ENCODE peak calls at places on chromosomes 6 and 20, in five cellular contexts. M is neuronal stem cell, E is trophoblast cell, I is H9, L is IMR-90. W is an unnamed sample.

GRCh38 chr20:37764333-37764935 is 70.6 kb downstream of the CTNNBL1 start:
- DNase-seq in M (no peak), E (peak), I (no peak), L (no peak), W (no peak)

GRCh38 chr6:45965787-45966186 is 49.9 kb downstream of the CLIC5 start:
- DNase-seq in M (no peak), E (peak), I (no peak), L (peak), W (peak)

GRCh38 chr6:53119772-53120409 is 28.8 kb downstream of the GCM1 start:
- DNase-seq in M (no peak), E (peak), I (peak), L (peak), W (peak)

GRCh38 chr20:11217322-11217989 is 543.7 kb upstream of the JAG1 start:
- DNase-seq in M (no peak), E (no peak), I (no peak), L (peak), W (no peak)

GRCh38 chr20:45822863-45823262 is 4.2 kb downstream of the TNNC2 start:
- DNase-seq in M (no peak), E (peak), I (no peak), L (peak), W (no peak)

GRCh38 chr6:139117734-139118133 is 17.1 kb upstream of the HECA start:
- DNase-seq in M (no peak), E (peak), I (no peak), L (no peak), W (no peak)

GRCh38 chr6:20455175-20456075 is 53.7 kb downstream of the E2F3 start:
- DNase-seq in M (no peak), E (peak), I (no peak), L (peak), W (no peak)

GRCh38 chr20:44170796-44171410 is 16.1 kb downstream of the JPH2 start:
- DNase-seq in M (no peak), E (no peak), I (no peak), L (no peak), W (no peak)

GRCh38 chr6:126718600-126719327 is 378.8 kb downstream of the CENPW start:
- DNase-seq in M (no peak), E (no peak), I (no peak), L (no peak), W (no peak)

GRCh38 chr6:128731249-128732165 is 151.4 kb upstream of the LAMA2 start:
- DNase-seq in M (peak), E (peak), I (peak), L (peak), W (peak)

GRCh38 chr6:148285205-148285604 is 57.4 kb upstream of the SASH1 start:
- DNase-seq in M (no peak), E (no peak), I (no peak), L (no peak), W (no peak)

GRCh38 chr20:60974022-60974421 is 278.0 kb upstream of the CDH4 start:
- DNase-seq in M (no peak), E (no peak), I (no peak), L (no peak), W (no peak)

GRCh38 chr20:37968726-37969401 is 64.4 kb downstream of the TTI1 start:
- DNase-seq in M (no peak), E (no peak), I (peak), L (no peak), W (peak)

GRCh38 chr6:147022041-147022440 is 182.2 kb upstream of the STXBP5 start:
- DNase-seq in M (no peak), E (peak), I (no peak), L (peak), W (peak)

GRCh38 chr20:57432874-57433491 is 41.8 kb downstream of the RBM38 start:
- DNase-seq in M (no peak), E (no peak), I (no peak), L (no peak), W (no peak)

GRCh38 chr20:50648651-50649050 is 42.7 kb downstream of the RIPOR3 start:
- DNase-seq in M (no peak), E (no peak), I (no peak), L (no peak), W (no peak)

GRCh38 chr6:104728444-104728843 is 131.3 kb downstream of the HACE1 start:
- DNase-seq in M (no peak), E (no peak), I (no peak), L (peak), W (no peak)

GRCh38 chr20:38049800-38050199 is 16.3 kb downstream of the RPRD1B start:
- DNase-seq in M (no peak), E (peak), I (no peak), L (peak), W (peak)

GRCh38 chr20:4546786-4547185 is 174.9 kb upstream of the PRND start:
- DNase-seq in M (no peak), E (no peak), I (no peak), L (peak), W (no peak)

GRCh38 chr6:136685540-136686108 is 106.7 kb downstream of the MAP3K5 start:
- DNase-seq in M (no peak), E (no peak), I (no peak), L (peak), W (no peak)

GRCh38 chr20:59030911-59031310 is 1.2 kb downstream of the ATP5F1E start:
- DNase-seq in M (no peak), E (no peak), I (no peak), L (no peak), W (no peak)

GRCh38 chr6:169233181-169233580 is 20.5 kb downstream of the THBS2 start:
- DNase-seq in M (no peak), E (no peak), I (no peak), L (no peak), W (no peak)

GRCh38 chr6:135173242-135173988 is 7.7 kb upstream of the MYB start:
- DNase-seq in M (no peak), E (no peak), I (no peak), L (no peak), W (peak)

GRCh38 chr6:27327023-27327742 is 15.1 kb upstream of the POM121L2 start:
- DNase-seq in M (no peak), E (no peak), I (no peak), L (no peak), W (no peak)

GRCh38 chr6:130362128-130362527 is 3.7 kb upstream of the TMEM200A start:
- DNase-seq in M (peak), E (peak), I (no peak), L (no peak), W (peak)

GRCh38 chr6:1381397-1382330 is 7.7 kb upstream of the FOXF2 start:
- DNase-seq in M (peak), E (peak), I (peak), L (no peak), W (peak)

GRCh38 chr6:135875446-135875845 is 23.9 kb downstream of the PDE7B start:
- DNase-seq in M (no peak), E (no peak), I (no peak), L (peak), W (no peak)

GRCh38 chr6:84228198-84228543 is 728 bp upstream of the CEP162 start:
- DNase-seq in M (no peak), E (no peak), I (no peak), L (no peak), W (no peak)

GRCh38 chr6:84222426-84222825 is 5.0 kb downstream of the CEP162 start:
- DNase-seq in M (no peak), E (no peak), I (no peak), L (no peak), W (no peak)

GRCh38 chr6:84224251-84224650 is 3.2 kb downstream of the CEP162 start:
- DNase-seq in M (no peak), E (no peak), I (no peak), L (no peak), W (no peak)

GRCh38 chr6:84227044-84227433 is 404 bp downstream of the CEP162 start:
- DNase-seq in M (no peak), E (no peak), I (no peak), L (no peak), W (peak)

GRCh38 chr6:84227434-84228197 is at the start of gene CEP162:
- DNase-seq in M (peak), E (peak), I (peak), L (peak), W (peak)
- H3K18ac ChIP-seq in M (peak), E (peak), I (no peak), L (peak), W (no peak)

GRCh38 chr6:32151885-32152311 is at the start of gene PRRT1:
- DNase-seq in M (no peak), E (no peak), I (no peak), L (no peak), W (peak)

GRCh38 chr6:32154514-32155161 is 697 bp downstream of the PPT2 start:
- DNase-seq in M (no peak), E (peak), I (peak), L (peak), W (peak)

GRCh38 chr6:32153252-32153834 is 598 bp upstream of the PPT2 start:
- DNase-seq in M (no peak), E (peak), I (peak), L (peak), W (peak)

GRCh38 chr6:32152414-32153251 is 894 bp upstream of the PRRT1 start:
- DNase-seq in M (no peak), E (peak), I (no peak), L (peak), W (no peak)

GRCh38 chr6:32153835-32154513 is at the start of gene PPT2:
- DNase-seq in M (peak), E (peak), I (peak), L (peak), W (peak)
- H3K18ac ChIP-seq in M (peak), E (peak), I (peak), L (peak), W (peak)

GRCh38 chr6:41655706-41656668 is 17.7 kb downstream of the MDFI start:
- DNase-seq in M (no peak), E (peak), I (no peak), L (peak), W (peak)
- H3K18ac ChIP-seq in M (peak), E (peak), I (no peak), L (no peak), W (no peak)

DNA sequence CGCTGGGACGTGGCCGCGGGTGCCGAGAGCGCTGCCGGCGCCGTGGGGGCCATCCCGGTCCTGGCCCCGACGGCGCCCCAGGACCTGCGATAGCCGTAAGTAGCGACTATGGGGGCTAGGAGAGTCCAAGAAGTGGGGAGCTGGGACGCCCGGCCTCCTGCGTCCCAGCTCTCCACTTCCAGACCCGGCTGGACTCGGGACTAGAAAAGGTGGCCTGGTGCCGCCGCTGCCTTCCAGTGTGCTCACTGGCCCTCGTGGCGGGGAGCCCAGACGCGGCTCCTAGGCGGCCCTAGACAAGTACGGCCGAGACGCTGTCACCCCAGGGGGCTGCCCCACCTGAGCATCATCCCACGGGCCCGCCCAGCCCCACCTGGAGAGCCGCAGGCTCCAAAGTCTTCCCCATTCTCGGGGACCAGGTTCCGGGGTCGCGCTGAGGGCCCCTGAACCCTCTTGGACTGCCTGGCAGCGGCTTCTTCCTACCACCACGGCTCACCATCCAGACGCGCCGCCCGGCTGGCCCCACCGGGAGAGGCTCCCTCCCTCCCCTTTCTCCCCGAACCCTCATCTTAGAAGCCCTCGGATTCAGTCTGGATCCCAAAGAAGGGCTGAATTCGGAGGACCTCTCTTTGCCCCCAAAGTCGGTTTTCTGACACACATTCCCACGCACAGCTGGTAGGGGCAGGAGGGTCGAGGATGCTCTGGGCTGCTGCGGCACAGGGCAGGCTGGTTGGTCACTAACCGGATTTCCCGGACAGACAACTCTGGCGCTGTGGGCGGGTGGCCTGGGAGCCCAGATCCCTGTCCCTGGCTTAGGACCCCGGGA is 878 bp upstream of the MDFI start:
- DNase-seq in M (no peak), E (peak), I (peak), L (no peak), W (peak)
- H3K18ac ChIP-seq in M (peak), E (peak), I (no peak), L (no peak), W (peak)

DNA sequence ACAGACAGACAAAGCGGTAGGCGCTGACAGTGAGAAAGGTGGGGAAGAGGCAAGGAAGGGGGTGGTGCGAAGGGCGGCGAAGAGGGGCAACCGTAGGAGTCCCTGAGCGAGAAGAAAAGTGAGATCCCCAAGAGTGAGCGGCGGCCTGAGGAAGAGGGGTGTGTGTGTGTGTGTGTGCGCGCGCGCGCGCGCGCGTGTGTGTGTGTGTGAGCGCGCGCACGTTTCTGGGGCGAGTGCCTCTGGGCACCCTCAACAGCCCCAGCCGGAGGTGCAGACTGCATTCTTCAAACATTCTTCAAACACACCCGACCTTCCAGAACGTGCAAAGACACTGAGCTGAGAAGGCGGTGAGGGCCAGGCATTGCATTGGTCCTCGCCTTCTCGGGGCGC is 76.2 kb upstream of the FOXP4 start:
- DNase-seq in M (no peak), E (no peak), I (no peak), L (no peak), W (peak)
- H3K18ac ChIP-seq in M (peak), E (peak), I (no peak), L (no peak), W (no peak)

GRCh38 chr6:33815854-33816253 is 12.1 kb upstream of the MLN start:
- DNase-seq in M (peak), E (no peak), I (peak), L (no peak), W (peak)
- H3K18ac ChIP-seq in M (no peak), E (no peak), I (no peak), L (no peak), W (no peak)

GRCh38 chr20:63394069-63394468 is 32.9 kb upstream of the CHRNA4 start:
- DNase-seq in M (no peak), E (no peak), I (peak), L (no peak), W (peak)

GRCh38 chr20:63396300-63396699 is 35.2 kb upstream of the CHRNA4 start:
- DNase-seq in M (no peak), E (no peak), I (no peak), L (no peak), W (no peak)

GRCh38 chr20:63395723-63396122 is 34.6 kb upstream of the CHRNA4 start:
- DNase-seq in M (no peak), E (no peak), I (no peak), L (no peak), W (no peak)

GRCh38 chr20:63393566-63393965 is 32.4 kb upstream of the CHRNA4 start:
- DNase-seq in M (no peak), E (no peak), I (no peak), L (no peak), W (no peak)

DNA sequence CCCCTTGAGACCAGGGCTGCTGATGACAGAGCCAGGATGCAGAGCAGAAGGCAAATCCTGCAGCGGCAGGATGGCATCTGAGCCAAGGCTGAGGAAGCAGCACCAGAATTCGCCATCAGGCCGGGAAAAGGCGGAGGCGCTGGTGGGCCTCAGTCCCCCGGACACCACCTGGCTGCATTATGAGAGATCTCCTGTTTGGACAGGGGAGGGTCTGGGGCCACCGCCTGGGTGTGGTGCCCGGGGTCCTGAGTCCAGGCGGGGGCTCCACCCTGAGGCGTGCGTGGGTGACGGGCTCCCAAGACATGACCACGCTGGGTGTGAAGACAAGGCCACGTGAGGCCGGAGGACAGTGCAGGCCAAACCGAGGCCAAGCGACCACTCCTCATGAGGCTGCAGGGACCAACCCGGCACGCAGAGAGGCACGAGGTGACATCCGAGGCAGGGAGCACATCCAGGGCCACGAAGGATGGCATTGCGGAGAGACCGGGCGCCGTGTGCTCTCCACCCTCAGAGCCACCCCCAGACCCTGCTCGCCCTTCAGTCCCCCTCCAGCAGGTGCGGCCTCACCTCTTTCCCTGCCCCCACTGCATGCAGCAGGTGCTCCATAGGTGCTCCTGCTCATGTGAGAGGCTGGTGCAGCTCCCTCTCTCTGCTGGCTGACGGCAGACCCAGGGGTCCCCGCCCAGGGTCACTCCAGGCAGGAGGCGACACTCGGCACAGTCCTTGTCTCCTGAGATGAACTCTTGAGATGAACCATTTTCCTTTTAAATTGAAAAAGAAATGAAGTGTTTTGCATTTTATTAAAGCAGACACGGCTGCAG is 33.7 kb upstream of the CHRNA4 start:
- DNase-seq in M (no peak), E (no peak), I (no peak), L (no peak), W (no peak)
- H3K18ac ChIP-seq in M (peak), E (no peak), I (no peak), L (no peak), W (no peak)

GRCh38 chr6:11278207-11278559 is 45.7 kb upstream of the NEDD9 start:
- DNase-seq in M (no peak), E (no peak), I (no peak), L (no peak), W (no peak)
- H3K18ac ChIP-seq in M (peak), E (peak), I (peak), L (peak), W (peak)

DNA sequence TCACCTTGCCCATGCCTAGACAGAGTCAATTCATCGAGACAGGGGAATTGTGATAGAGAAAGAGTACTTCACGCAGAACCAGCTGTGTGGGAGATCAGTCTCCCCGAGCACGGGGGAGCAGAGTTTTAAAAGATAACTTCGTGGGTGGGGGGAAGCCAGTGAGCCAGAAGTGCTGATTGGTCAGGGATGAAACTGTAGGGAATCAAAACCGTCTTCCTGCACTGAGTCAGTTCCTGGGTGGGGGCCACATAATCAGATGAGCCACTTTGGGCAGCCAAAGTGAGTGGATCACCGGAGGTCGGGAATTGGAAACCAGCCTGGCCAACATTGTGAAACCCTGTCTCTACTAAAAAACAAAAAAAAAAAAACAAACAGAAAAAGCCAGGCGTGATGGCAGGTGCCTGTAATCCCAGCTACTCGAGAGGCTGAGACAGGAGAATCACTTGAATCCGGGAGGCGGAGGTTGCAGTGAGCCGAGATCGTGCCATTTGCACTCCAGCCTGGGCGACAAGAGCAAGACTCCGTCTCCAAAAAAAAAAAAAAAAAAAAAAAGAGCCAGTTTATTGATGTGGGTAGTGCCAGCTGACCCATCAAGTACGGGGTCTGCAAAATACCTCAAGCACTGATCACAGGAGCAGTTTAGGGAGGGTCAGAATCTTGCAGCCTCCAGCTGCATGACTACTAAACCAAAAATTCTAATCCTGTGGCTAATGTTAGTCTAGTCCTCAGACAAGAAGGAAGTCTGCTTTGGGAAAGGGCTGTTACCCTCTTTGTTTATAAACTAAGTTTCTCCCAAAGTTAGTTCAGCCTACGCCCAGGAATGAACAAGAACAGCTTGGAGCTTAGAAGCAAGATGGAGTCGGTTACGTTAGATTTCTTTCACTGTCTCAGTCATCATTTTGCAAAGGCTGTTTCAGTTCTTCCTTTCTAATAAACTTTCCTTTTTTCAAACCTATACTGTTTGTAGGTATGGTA is 3.9 kb upstream of the TRIM39 start:
- DNase-seq in M (no peak), E (peak), I (no peak), L (peak), W (peak)
- H3K18ac ChIP-seq in M (no peak), E (no peak), I (no peak), L (no peak), W (no peak)